ENCODE peak calls at places on chromosomes 4 and X, in five cellular contexts. S is BE2C, C is body of pancreas, R is tibial nerve, T is lung. Y is an unnamed sample.

GRCh38 chr4:75924309-75924708 is 16.5 kb downstream of the NAAA start:
- DNase-seq in S (no peak), T (no peak), R (no peak), C (no peak), Y (no peak)

GRCh38 chr4:136319789-136320470 is 1212.4 kb downstream of the PCDH18 start:
- DNase-seq in S (no peak), T (no peak), C (no peak), R (no peak), Y (no peak)

GRCh38 chr4:87382931-87383330 is 8.1 kb downstream of the HSD17B11 start:
- DNase-seq in C (no peak), R (no peak), T (no peak), S (no peak), Y (no peak)

GRCh38 chrX:33906971-33907370 is 225.1 kb downstream of the FAM47A start:
- DNase-seq in S (no peak), C (no peak), R (no peak), T (no peak), Y (no peak)

GRCh38 chr4:157099506-157099905 is 23.6 kb downstream of the GLRB start:
- DNase-seq in C (no peak), T (no peak), R (no peak), S (no peak), Y (no peak)

GRCh38 chr4:151905197-151905596 is 144.4 kb upstream of the GATB start:
- DNase-seq in T (no peak), C (no peak), R (no peak), S (no peak), Y (no peak)

GRCh38 chr4:67288964-67289363 is 256.3 kb downstream of the CENPC start:
- DNase-seq in S (peak; percentile 34), C (no peak), T (no peak), R (no peak), Y (peak; percentile 36)

GRCh38 chrX:97132654-97133415 is 249.1 kb downstream of the RPA4 start:
- DNase-seq in T (no peak), C (no peak), R (no peak), S (no peak), Y (peak; percentile 8)

GRCh38 chr4:189792819-189793618 is 147.7 kb upstream of the FRG1 start:
- DNase-seq in S (peak; percentile 72), C (peak; percentile 68), R (peak; percentile 63), T (peak; percentile 74), Y (peak; percentile 80)

GRCh38 chrX:12804655-12805054 is 13.4 kb downstream of the PRPS2 start:
- DNase-seq in C (no peak), T (no peak), S (no peak), R (no peak), Y (no peak)

GRCh38 chr4:5957091-5957490 is 61.1 kb downstream of the C4orf50 start:
- DNase-seq in C (no peak), T (no peak), S (peak; percentile 52), R (no peak), Y (no peak)

GRCh38 chr4:5770051-5770450 is 59.0 kb downstream of the EVC start:
- DNase-seq in R (no peak), T (no peak), C (no peak), S (no peak), Y (no peak)

GRCh38 chrX:46218373-46218772 is 326.8 kb downstream of the ZNF674 start:
- DNase-seq in C (no peak), R (no peak), S (no peak), T (no peak), Y (no peak)

GRCh38 chr4:91113130-91113706 is 986.0 kb downstream of the CCSER1 start:
- DNase-seq in C (no peak), T (no peak), S (no peak), R (no peak), Y (peak; percentile 61)

DNA sequence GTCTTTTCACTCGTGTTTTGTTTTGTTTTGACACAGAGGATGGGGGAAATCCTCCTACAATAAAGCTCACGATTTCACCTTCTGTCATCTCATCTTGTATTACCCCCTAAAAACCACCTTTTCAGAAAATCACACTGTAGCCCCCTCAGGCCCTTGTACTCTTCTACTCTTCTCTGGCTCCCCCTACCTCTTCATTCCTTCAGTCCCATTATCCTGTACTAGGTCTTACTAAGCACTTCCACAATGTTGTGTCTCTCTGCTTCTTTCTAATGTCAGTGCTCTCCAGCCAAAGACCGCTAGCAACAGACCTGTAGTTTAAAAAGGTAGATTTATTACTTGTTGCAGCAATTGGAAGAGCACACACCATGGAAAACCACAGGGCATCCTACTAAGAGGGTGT is 30.0 kb upstream of the RNF128 start:
- DNase-seq in C (no peak), T (no peak), R (no peak), S (no peak), Y (no peak)
- H3K4me3 ChIP-seq in C (no peak overlapping the region), T (no peak overlapping the region), R (no peak overlapping the region), S (no peak overlapping the region), Y (no peak overlapping the region)

DNA sequence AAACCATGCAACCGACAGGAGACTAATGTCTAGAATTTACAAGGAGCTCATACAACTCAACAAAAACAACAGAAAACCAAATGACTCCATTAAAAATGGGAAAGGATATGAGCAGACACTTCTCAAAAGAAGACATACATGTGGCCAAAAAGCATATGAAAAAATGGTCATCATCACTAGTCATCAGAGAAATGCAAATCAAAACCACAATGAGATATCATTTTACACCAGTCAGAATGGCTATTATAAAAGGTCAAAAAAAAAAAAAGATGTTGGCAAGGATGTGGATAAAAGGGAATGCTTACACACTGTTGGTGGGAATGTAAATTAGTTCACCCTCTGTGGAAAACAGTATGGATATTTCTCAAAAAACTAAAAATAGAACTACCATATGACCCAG is 50.5 kb upstream of the CHRDL1 start:
- DNase-seq in T (no peak), S (no peak), C (no peak), R (no peak), Y (no peak)
- H3K27me3 ChIP-seq in T (no peaks in the 10 kb centered on the region), S (no peaks in the 10 kb centered on the region), C (no peaks in the 10 kb centered on the region), R (no peaks in the 10 kb centered on the region), Y (peaks cover 8% of the 10 kb centered on the region)

GRCh38 chr4:1723131-1723801 is 1.9 kb downstream of the TACC3 start:
- DNase-seq in R (no peak), C (no peak), S (no peak), T (no peak), Y (no peak)
- H3K4me3 ChIP-seq in R (no peak overlapping the region), C (no peak overlapping the region), S (peak overlapping the region; percentile 89), T (no peak overlapping the region), Y (no peak overlapping the region)

DNA sequence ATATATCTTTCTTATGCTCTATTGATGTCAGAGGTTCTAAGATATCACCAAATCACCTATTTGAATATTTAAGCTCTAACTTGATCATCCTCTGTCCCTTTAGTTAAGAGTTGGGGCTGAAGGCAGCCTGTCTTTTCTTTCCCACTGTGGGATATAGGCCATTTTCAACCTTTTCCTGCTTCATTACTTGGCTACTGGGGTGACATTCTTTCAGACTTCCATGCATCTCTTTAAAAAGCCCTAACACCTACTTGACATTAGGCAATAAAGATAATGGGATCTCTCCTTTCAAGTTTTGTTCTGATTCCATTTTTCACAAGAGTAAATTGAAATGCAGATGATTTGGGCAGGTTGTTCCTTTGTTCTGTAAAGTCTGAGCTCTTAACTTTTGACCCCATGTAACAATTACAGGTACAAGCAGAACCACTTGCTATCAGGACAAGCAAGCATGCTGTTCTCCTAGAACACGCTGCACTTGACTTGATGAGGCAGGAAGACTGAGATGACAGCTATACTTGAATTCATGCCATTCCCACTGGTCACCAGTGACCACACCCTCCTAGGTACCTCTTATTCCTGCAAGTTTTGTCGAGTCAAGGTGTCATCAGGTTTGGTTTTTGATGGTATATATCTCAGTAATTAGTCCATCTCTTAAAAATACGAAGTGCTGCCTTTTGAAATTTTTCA is 18.2 kb downstream of the HOPX start:
- DNase-seq in S (no peak), T (no peak), C (no peak), R (no peak), Y (no peak)
- H3K27me3 ChIP-seq in S (peaks cover 22% of the 10 kb centered on the region), T (no peaks in the 10 kb centered on the region), C (no peaks in the 10 kb centered on the region), R (no peaks in the 10 kb centered on the region), Y (peaks cover 32% of the 10 kb centered on the region)

DNA sequence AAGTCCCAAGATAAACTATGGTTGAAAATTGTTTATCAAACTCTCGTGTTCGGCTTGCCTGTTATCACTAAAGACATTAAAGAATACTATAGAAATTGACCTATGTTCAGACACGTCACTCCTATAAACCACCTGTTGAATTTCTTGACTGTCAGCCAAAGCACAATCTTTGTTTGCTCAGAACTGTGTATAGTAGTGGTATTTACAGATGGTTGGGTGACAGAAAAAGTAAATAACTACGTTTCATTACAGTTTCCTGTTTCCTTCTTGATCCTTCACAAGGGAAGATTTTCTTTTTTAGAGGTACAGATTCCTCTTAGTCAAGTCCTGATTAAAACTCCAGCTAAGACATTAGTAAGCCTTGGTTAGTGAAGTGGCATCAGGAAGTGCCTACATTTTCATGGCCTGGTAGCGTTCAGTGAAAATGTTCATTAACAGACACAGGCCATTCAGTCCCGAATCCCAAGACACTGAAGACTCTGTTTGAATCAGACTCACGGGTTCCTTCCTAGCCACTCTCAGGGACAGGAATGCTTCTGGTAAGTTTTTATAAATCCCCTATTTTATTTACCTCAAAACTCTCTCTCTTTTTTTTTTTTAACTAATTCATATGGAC is at the start of gene SMIM31:
- DNase-seq in R (no peak), C (peak; percentile 33), S (no peak), T (no peak), Y (no peak)
- H3K4me3 ChIP-seq in R (no peak within 1 kb of the TSS), C (no peak within 1 kb of the TSS), S (no peak within 1 kb of the TSS), T (no peak within 1 kb of the TSS), Y (no peak within 1 kb of the TSS)

Y was measured in cardiac muscle cell.